ENCODE peak calls at places on chromosomes 6 and 20, in seven cellular contexts. K is AG08395; R is NCI-H146; M is stimulated activated CD8-positive, alpha-beta memory T cell treated with anti-CD3 and anti-CD28 coated beads, Interleukin-4, amount 100 ng/mL, for 1 hour; P is PC-9; U is NCI-H510A treated with DMSO at 0.1 percent for 48 hours; Z is NCI-H82. X is an unnamed sample.

GRCh38 chr6:39095578-39095977 is 19.4 kb downstream of the SAYSD1 start:
- DNase-seq in R (no peak), Z (no peak), U (no peak), K (no peak), P (no peak), M (no peak), X (no peak)

GRCh38 chr20:43460830-43461200 is 3.1 kb downstream of the SRSF6 start:
- DNase-seq in Z (no peak), K (no peak), R (no peak), M (no peak), P (no peak), U (no peak), X (no peak)

GRCh38 chr6:40387871-40388264 is 199.3 kb downstream of the LRFN2 start:
- DNase-seq in U (no peak), Z (no peak), P (no peak), M (no peak), R (no peak), K (no peak), X (no peak)

GRCh38 chr20:61842011-61842410 is 223.7 kb downstream of the TAF4 start:
- DNase-seq in P (no peak), K (no peak), Z (no peak), U (no peak), R (no peak), M (no peak), X (peak; percentile 2)

GRCh38 chr6:141107562-141108160 is 1025.1 kb upstream of the GJE1 start:
- DNase-seq in U (no peak), M (no peak), R (no peak), Z (no peak), P (peak; percentile 42), K (peak; percentile 40), X (peak; percentile 66)

GRCh38 chr6:4192173-4192572 is 56.8 kb upstream of the ECI2 start:
- DNase-seq in Z (no peak), M (no peak), P (no peak), K (no peak), U (no peak), R (no peak), X (no peak)

GRCh38 chr20:11057624-11058023 is 383.8 kb upstream of the JAG1 start:
- DNase-seq in M (no peak), Z (no peak), K (no peak), U (no peak), R (no peak), P (no peak), X (peak; percentile 16)

GRCh38 chr6:111663232-111663631 is 57.6 kb upstream of the TRAF3IP2 start:
- DNase-seq in P (no peak), U (no peak), Z (peak; percentile 51), M (no peak), K (no peak), R (no peak), X (no peak)

GRCh38 chr6:150930816-150931215 is 65.3 kb downstream of the MTHFD1L start:
- DNase-seq in M (no peak), U (no peak), K (peak; percentile 60), Z (no peak), R (no peak), P (no peak), X (peak; percentile 80)

GRCh38 chr6:162849269-162849668 is 121.5 kb downstream of the PACRG start:
- DNase-seq in U (no peak), R (no peak), K (no peak), P (no peak), M (no peak), Z (no peak), X (peak; percentile 51)

GRCh38 chr6:67300430-67301040 is 1334.5 kb upstream of the ADGRB3 start:
- DNase-seq in R (peak; percentile 8), M (no peak), P (no peak), U (no peak), Z (no peak), K (no peak), X (no peak)

GRCh38 chr6:98944598-98945011 is 3.1 kb downstream of the FBXL4 start:
- DNase-seq in K (peak; percentile 17), R (peak; percentile 74), U (no peak), Z (peak; percentile 43), M (no peak), P (no peak), X (no peak)

GRCh38 chr6:51926125-51926524 is 161.3 kb downstream of the PKHD1 start:
- DNase-seq in U (no peak), M (no peak), P (no peak), Z (no peak), K (no peak), R (no peak), X (no peak)

GRCh38 chr20:16821211-16822089 is 73.3 kb downstream of the OTOR start:
- DNase-seq in U (peak; percentile 24), P (peak; percentile 43), Z (peak; percentile 73), R (peak; percentile 33), M (no peak), K (peak; percentile 46), X (peak; percentile 6)

GRCh38 chr6:35919827-35920751 is 809 bp downstream of the SRPK1 start:
- DNase-seq in U (peak; percentile 75), M (peak; percentile 23), Z (peak; percentile 55), R (peak; percentile 47), K (peak; percentile 36), P (peak; percentile 72), X (peak; percentile 75)

GRCh38 chr20:43731469-43731868 is 4.7 kb upstream of the GTSF1L start:
- DNase-seq in Z (no peak), R (no peak), M (no peak), U (no peak), P (no peak), K (peak; percentile 56), X (peak; percentile 55)

GRCh38 chr6:133938533-133938932 is 14.5 kb upstream of the TBPL1 start:
- DNase-seq in M (no peak), U (no peak), Z (no peak), R (no peak), P (no peak), K (no peak), X (no peak)

GRCh38 chr20:60071965-60072364 is 113.7 kb downstream of the CDH26 start:
- DNase-seq in M (no peak), R (no peak), U (no peak), Z (no peak), K (no peak), P (peak; percentile 58), X (peak; percentile 49)

GRCh38 chr20:33852971-33853813 is 42.0 kb downstream of the CHMP4B start:
- DNase-seq in M (no peak), R (no peak), Z (no peak), K (no peak), U (no peak), P (no peak), X (no peak)

GRCh38 chr6:6390849-6391602 is 70.6 kb upstream of the F13A1 start:
- DNase-seq in Z (no peak), R (no peak), M (no peak), U (no peak), P (no peak), K (no peak), X (no peak)

GRCh38 chr6:18362058-18362561 is 25.0 kb upstream of the RNF144B start:
- DNase-seq in U (no peak), R (no peak), K (peak; percentile 78), M (no peak), Z (no peak), P (peak; percentile 39), X (peak; percentile 82)

GRCh38 chr6:25053875-25054371 is 118.2 kb upstream of the RIPOR2 start:
- DNase-seq in U (no peak), M (no peak), K (peak; percentile 68), Z (no peak), R (no peak), P (no peak), X (peak; percentile 71)

GRCh38 chr6:90065173-90065572 is 170.9 kb downstream of the GJA10 start:
- DNase-seq in K (no peak), P (no peak), U (no peak), Z (no peak), M (no peak), R (no peak), X (peak; percentile 6)

GRCh38 chr20:13648291-13648690 is 9.6 kb upstream of the TASP1 start:
- DNase-seq in M (no peak), U (no peak), R (no peak), Z (no peak), K (no peak), P (no peak), X (no peak)

GRCh38 chr6:6657085-6657819 is 68.7 kb downstream of the LY86 start:
- DNase-seq in M (no peak), U (no peak), R (no peak), P (no peak), K (no peak), Z (peak; percentile 9), X (no peak)

GRCh38 chr20:53631909-53632662 is 38.4 kb upstream of the ZNF217 start:
- DNase-seq in M (no peak), P (no peak), K (no peak), Z (no peak), R (no peak), U (no peak), X (no peak)

GRCh38 chr6:144582939-144583613 is 297.9 kb downstream of the UTRN start:
- DNase-seq in R (peak; percentile 50), Z (peak; percentile 63), U (no peak), P (no peak), K (peak; percentile 24), M (no peak), X (peak; percentile 24)

GRCh38 chr20:50996901-50997830 is 25.7 kb downstream of the KCNG1 start:
- DNase-seq in P (no peak), R (no peak), U (no peak), Z (peak; percentile 19), K (peak; percentile 53), M (no peak), X (peak; percentile 48)

GRCh38 chr20:16528078-16528477 is 45.2 kb downstream of the KIF16B start:
- DNase-seq in P (peak; percentile 91), Z (peak; percentile 61), K (peak; percentile 53), M (no peak), R (no peak), U (peak; percentile 98), X (peak; percentile 57)

GRCh38 chr20:49032455-49032854 is 13.7 kb upstream of the CSE1L start:
- DNase-seq in P (no peak), Z (no peak), U (no peak), M (no peak), R (no peak), K (no peak), X (no peak)

GRCh38 chr6:1473166-1473565 is 83.8 kb downstream of the FOXF2 start:
- DNase-seq in P (no peak), Z (no peak), K (no peak), R (no peak), M (no peak), U (no peak), X (no peak)

GRCh38 chr6:105746539-105746938 is 339.6 kb upstream of the PRDM1 start:
- DNase-seq in K (no peak), U (no peak), M (no peak), Z (no peak), P (no peak), R (no peak), X (no peak)

X was measured in foreskin fibroblast.